ENCODE peak calls at places on chromosomes 7 and 10, in nine cellular contexts. One of them, this sample, is unnamed.

GRCh38 chr10:53843691-53844362 is 957.2 kb downstream of the PCDH15 start:
- DNase-seq in uterus: no peak
- DNase-seq in hepatocyte: peak
- DNase-seq in lower leg skin: peak
- DNase-seq in CD8-positive, alpha-beta T cell: no peak
- DNase-seq in fibroblast of lung: peak
- DNase-seq in AG09309: no peak
- DNase-seq in PC-3: peak
- DNase-seq in mucosa of descending colon: no peak
- DNase-seq in this sample: no peak

GRCh38 chr10:75400769-75401568 is 595 bp downstream of the ZNF503 start:
- DNase-seq in fibroblast of lung: peak
- DNase-seq in hepatocyte: peak
- DNase-seq in lower leg skin: no peak
- DNase-seq in PC-3: peak
- DNase-seq in CD8-positive, alpha-beta T cell: no peak
- DNase-seq in uterus: peak
- DNase-seq in mucosa of descending colon: peak
- DNase-seq in AG09309: no peak
- DNase-seq in this sample: peak

GRCh38 chr10:129904323-129904722 is 59.8 kb downstream of the EBF3 start:
- DNase-seq in fibroblast of lung: no peak
- DNase-seq in PC-3: no peak
- DNase-seq in AG09309: no peak
- DNase-seq in hepatocyte: no peak
- DNase-seq in uterus: no peak
- DNase-seq in mucosa of descending colon: no peak
- DNase-seq in CD8-positive, alpha-beta T cell: no peak
- DNase-seq in lower leg skin: no peak
- DNase-seq in this sample: no peak

GRCh38 chr10:69361303-69361614 is 55.5 kb downstream of the TACR2 start:
- DNase-seq in fibroblast of lung: no peak
- DNase-seq in lower leg skin: no peak
- DNase-seq in PC-3: no peak
- DNase-seq in uterus: no peak
- DNase-seq in AG09309: no peak
- DNase-seq in CD8-positive, alpha-beta T cell: no peak
- DNase-seq in mucosa of descending colon: no peak
- DNase-seq in hepatocyte: no peak
- DNase-seq in this sample: no peak

GRCh38 chr10:122154733-122155366 is 116.2 kb upstream of the BTBD16 start:
- DNase-seq in PC-3: no peak
- DNase-seq in fibroblast of lung: peak
- DNase-seq in hepatocyte: peak
- DNase-seq in CD8-positive, alpha-beta T cell: no peak
- DNase-seq in uterus: peak
- DNase-seq in lower leg skin: no peak
- DNase-seq in AG09309: peak
- DNase-seq in mucosa of descending colon: no peak
- DNase-seq in this sample: no peak

GRCh38 chr10:16965740-16966447 is 148.7 kb upstream of the RSU1 start:
- DNase-seq in CD8-positive, alpha-beta T cell: no peak
- DNase-seq in uterus: no peak
- DNase-seq in PC-3: peak
- DNase-seq in fibroblast of lung: peak
- DNase-seq in hepatocyte: no peak
- DNase-seq in mucosa of descending colon: peak
- DNase-seq in lower leg skin: no peak
- DNase-seq in AG09309: peak
- DNase-seq in this sample: no peak

GRCh38 chr7:100484636-100485114 is 948 bp downstream of the NYAP1 start:
- DNase-seq in mucosa of descending colon: no peak
- DNase-seq in CD8-positive, alpha-beta T cell: no peak
- DNase-seq in hepatocyte: no peak
- DNase-seq in AG09309: no peak
- DNase-seq in uterus: no peak
- DNase-seq in fibroblast of lung: no peak
- DNase-seq in lower leg skin: no peak
- DNase-seq in PC-3: no peak
- DNase-seq in this sample: no peak

GRCh38 chr7:157970744-157971143 is 616.9 kb downstream of the PTPRN2 start:
- DNase-seq in uterus: no peak
- DNase-seq in lower leg skin: no peak
- DNase-seq in PC-3: no peak
- DNase-seq in fibroblast of lung: no peak
- DNase-seq in hepatocyte: no peak
- DNase-seq in mucosa of descending colon: no peak
- DNase-seq in AG09309: no peak
- DNase-seq in CD8-positive, alpha-beta T cell: no peak
- DNase-seq in this sample: no peak

GRCh38 chr7:13288516-13288915 is 601.1 kb downstream of the ARL4A start:
- DNase-seq in hepatocyte: no peak
- DNase-seq in uterus: no peak
- DNase-seq in PC-3: no peak
- DNase-seq in mucosa of descending colon: no peak
- DNase-seq in CD8-positive, alpha-beta T cell: no peak
- DNase-seq in fibroblast of lung: peak
- DNase-seq in lower leg skin: no peak
- DNase-seq in AG09309: no peak
- DNase-seq in this sample: no peak

GRCh38 chr7:1855396-1856160 is 185.5 kb downstream of the ELFN1 start:
- DNase-seq in CD8-positive, alpha-beta T cell: no peak
- DNase-seq in AG09309: no peak
- DNase-seq in hepatocyte: no peak
- DNase-seq in fibroblast of lung: no peak
- DNase-seq in uterus: no peak
- DNase-seq in mucosa of descending colon: no peak
- DNase-seq in PC-3: no peak
- DNase-seq in lower leg skin: no peak
- DNase-seq in this sample: no peak

DNA sequence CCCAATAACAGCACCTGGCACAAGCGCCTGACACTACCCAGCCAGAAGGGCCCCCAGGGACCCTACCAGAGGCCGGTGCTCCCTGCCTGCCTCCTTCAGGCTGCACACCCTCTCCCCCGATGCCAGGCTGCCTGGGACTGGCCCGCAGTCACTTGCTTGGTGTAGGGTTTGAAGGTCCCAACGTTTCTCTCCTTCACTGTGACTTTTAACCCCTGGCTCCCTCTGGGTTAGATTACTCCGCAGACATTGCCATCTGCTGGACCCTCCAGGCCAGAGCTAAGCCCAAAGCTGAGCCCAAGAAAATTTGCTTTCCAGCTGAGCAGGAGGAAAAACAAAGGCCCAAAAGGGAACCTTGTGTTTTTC is 6.9 kb downstream of the CDHR1 start:
- DNase-seq in PC-3: no peak
- DNase-seq in fibroblast of lung: no peak
- DNase-seq in uterus: no peak
- DNase-seq in CD8-positive, alpha-beta T cell: no peak
- DNase-seq in mucosa of descending colon: no peak
- DNase-seq in lower leg skin: no peak
- DNase-seq in AG09309: no peak
- DNase-seq in hepatocyte: no peak
- DNase-seq in this sample: no peak
- TF ChIP-seq CTCF in PC-3: no peak
- TF ChIP-seq CTCF in fibroblast of lung: no peak
- TF ChIP-seq CTCF in uterus: no peak
- TF ChIP-seq CTCF in CD8-positive, alpha-beta T cell: no peak
- TF ChIP-seq CTCF in mucosa of descending colon: no peak
- TF ChIP-seq CTCF in lower leg skin: no peak
- TF ChIP-seq CTCF in AG09309: no peak
- TF ChIP-seq CTCF in hepatocyte: no peak
- TF ChIP-seq CTCF in this sample: no peak

DNA sequence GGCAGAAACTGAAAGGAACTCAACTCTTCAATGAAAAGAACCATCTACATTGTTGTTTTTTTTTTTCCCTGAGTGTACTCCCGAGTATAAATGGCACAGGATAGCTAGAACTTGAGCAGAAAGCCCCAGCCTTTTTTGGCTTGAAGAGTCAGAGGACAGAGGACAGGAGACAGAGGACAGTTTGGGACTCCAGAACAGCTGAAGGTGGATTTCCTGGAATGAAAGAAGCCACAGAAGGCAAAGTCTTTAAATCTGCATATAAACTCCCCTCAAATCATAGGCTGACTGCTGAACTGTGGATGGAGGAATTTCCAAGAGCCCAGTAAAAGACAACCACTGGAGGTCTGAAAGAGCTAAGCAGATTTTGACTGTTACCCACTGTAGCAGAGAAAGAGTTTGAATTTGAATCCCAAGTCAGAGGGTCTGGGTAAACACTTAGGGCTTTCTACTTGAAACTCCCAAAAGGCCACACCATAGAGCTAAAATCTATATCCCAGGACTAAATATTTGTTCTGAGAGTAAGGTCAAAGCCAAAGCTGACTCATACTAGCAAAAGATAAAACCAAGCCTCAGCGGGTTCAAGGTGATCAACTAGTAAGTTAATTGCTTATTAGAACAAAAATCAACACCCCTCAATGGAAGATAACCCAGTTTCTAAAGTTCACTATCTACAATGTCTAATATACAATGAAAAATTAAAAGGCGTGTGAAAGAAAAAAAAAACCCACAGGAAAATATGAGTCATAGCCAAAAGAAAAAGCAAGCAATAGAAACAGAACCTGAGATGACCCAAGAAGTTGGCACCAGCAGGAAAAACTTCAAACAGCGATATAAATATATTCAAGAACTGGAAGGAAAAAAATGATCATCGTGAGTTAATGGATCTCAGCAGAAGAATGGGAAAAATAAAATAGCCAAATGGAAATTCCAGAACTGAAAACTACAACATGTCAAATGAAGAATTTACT is 1.8 kb upstream of the OPN1SW start:
- DNase-seq in AG09309: no peak
- DNase-seq in hepatocyte: no peak
- DNase-seq in lower leg skin: no peak
- DNase-seq in PC-3: no peak
- DNase-seq in fibroblast of lung: no peak
- DNase-seq in mucosa of descending colon: no peak
- DNase-seq in CD8-positive, alpha-beta T cell: no peak
- DNase-seq in uterus: no peak
- DNase-seq in this sample: no peak
- TF ChIP-seq CTCF in AG09309: no peak
- TF ChIP-seq CTCF in hepatocyte: no peak
- TF ChIP-seq CTCF in lower leg skin: no peak
- TF ChIP-seq CTCF in PC-3: no peak
- TF ChIP-seq CTCF in fibroblast of lung: no peak
- TF ChIP-seq CTCF in mucosa of descending colon: no peak
- TF ChIP-seq CTCF in CD8-positive, alpha-beta T cell: no peak
- TF ChIP-seq CTCF in uterus: no peak
- TF ChIP-seq CTCF in this sample: no peak

DNA sequence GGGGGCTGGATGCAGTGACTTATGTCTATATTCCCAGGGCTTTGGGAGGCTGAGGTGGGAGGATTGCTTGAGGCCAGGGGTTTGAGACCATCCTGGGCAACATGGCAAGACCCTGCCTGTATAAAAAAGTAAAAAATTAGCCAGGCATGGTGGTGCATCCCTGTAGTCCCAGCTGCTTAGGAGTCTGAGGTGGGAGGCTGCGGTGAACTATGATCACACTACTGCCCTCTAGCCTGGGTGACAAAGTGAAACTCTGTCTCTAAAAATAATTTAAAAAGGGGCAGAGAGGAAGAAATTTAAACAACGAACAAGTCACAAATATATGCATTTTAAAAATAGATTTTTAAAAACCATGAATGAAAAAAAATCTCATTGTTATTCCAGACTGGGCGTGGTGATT is 46.2 kb upstream of the FEZF1 start:
- DNase-seq in fibroblast of lung: no peak
- DNase-seq in hepatocyte: no peak
- DNase-seq in PC-3: no peak
- DNase-seq in CD8-positive, alpha-beta T cell: no peak
- DNase-seq in uterus: no peak
- DNase-seq in mucosa of descending colon: no peak
- DNase-seq in AG09309: no peak
- DNase-seq in lower leg skin: no peak
- DNase-seq in this sample: no peak
- TF ChIP-seq CTCF in fibroblast of lung: no peak
- TF ChIP-seq CTCF in hepatocyte: no peak
- TF ChIP-seq CTCF in PC-3: no peak
- TF ChIP-seq CTCF in CD8-positive, alpha-beta T cell: no peak
- TF ChIP-seq CTCF in uterus: no peak
- TF ChIP-seq CTCF in mucosa of descending colon: no peak
- TF ChIP-seq CTCF in AG09309: no peak
- TF ChIP-seq CTCF in lower leg skin: no peak
- TF ChIP-seq CTCF in this sample: no peak

GRCh38 chr10:79127151-79127961 is 58.6 kb downstream of the ZMIZ1 start:
- DNase-seq in uterus: peak
- DNase-seq in CD8-positive, alpha-beta T cell: no peak
- DNase-seq in lower leg skin: peak
- DNase-seq in AG09309: peak
- DNase-seq in fibroblast of lung: peak
- DNase-seq in PC-3: peak
- DNase-seq in hepatocyte: peak
- DNase-seq in mucosa of descending colon: peak
- DNase-seq in this sample: no peak
- TF ChIP-seq CTCF in uterus: no peak
- TF ChIP-seq CTCF in CD8-positive, alpha-beta T cell: no peak
- TF ChIP-seq CTCF in lower leg skin: no peak
- TF ChIP-seq CTCF in AG09309: no peak
- TF ChIP-seq CTCF in fibroblast of lung: no peak
- TF ChIP-seq CTCF in PC-3: peak
- TF ChIP-seq CTCF in hepatocyte: no peak
- TF ChIP-seq CTCF in mucosa of descending colon: no peak
- TF ChIP-seq CTCF in this sample: no peak